ENCODE peak calls at places on chromosomes 16 and 17, in six cellular contexts. One of them, this sample, is unnamed.

GRCh38 chr16:48535831-48536599 is 74.0 kb downstream of the N4BP1 start:
- DNase-seq in AML-193: no peak
- DNase-seq in activated CD4-positive, alpha-beta T cell treated with anti-CD3 and anti-CD28 coated beads, Interleukin-2, amount 10 ng/mL, durations not matched to agents 7 days and 5 days: no peak
- DNase-seq in stimulated activated CD8-positive, alpha-beta memory T cell treated with anti-CD3 and anti-CD28 coated beads, Interleukin-4, amount 100 ng/mL, for 24 hours: no peak
- DNase-seq in upper lobe of right lung: peak
- DNase-seq in Caco-2: no peak
- DNase-seq in this sample: peak

GRCh38 chr17:64196626-64197025 is 66.4 kb downstream of the TEX2 start:
- DNase-seq in stimulated activated CD8-positive, alpha-beta memory T cell treated with anti-CD3 and anti-CD28 coated beads, Interleukin-4, amount 100 ng/mL, for 24 hours: no peak
- DNase-seq in Caco-2: no peak
- DNase-seq in activated CD4-positive, alpha-beta T cell treated with anti-CD3 and anti-CD28 coated beads, Interleukin-2, amount 10 ng/mL, durations not matched to agents 7 days and 5 days: no peak
- DNase-seq in AML-193: no peak
- DNase-seq in upper lobe of right lung: no peak
- DNase-seq in this sample: no peak

GRCh38 chr17:67517335-67517734 is 140.3 kb downstream of the PITPNC1 start:
- DNase-seq in AML-193: no peak
- DNase-seq in Caco-2: no peak
- DNase-seq in upper lobe of right lung: no peak
- DNase-seq in activated CD4-positive, alpha-beta T cell treated with anti-CD3 and anti-CD28 coated beads, Interleukin-2, amount 10 ng/mL, durations not matched to agents 7 days and 5 days: no peak
- DNase-seq in stimulated activated CD8-positive, alpha-beta memory T cell treated with anti-CD3 and anti-CD28 coated beads, Interleukin-4, amount 100 ng/mL, for 24 hours: no peak
- DNase-seq in this sample: no peak

GRCh38 chr17:77800832-77801231 is 157.7 kb upstream of the TNRC6C start:
- DNase-seq in activated CD4-positive, alpha-beta T cell treated with anti-CD3 and anti-CD28 coated beads, Interleukin-2, amount 10 ng/mL, durations not matched to agents 7 days and 5 days: no peak
- DNase-seq in AML-193: no peak
- DNase-seq in Caco-2: no peak
- DNase-seq in upper lobe of right lung: no peak
- DNase-seq in stimulated activated CD8-positive, alpha-beta memory T cell treated with anti-CD3 and anti-CD28 coated beads, Interleukin-4, amount 100 ng/mL, for 24 hours: no peak
- DNase-seq in this sample: no peak

GRCh38 chr17:74410001-74410443 is 21.9 kb upstream of the GPRC5C start:
- DNase-seq in Caco-2: no peak
- DNase-seq in activated CD4-positive, alpha-beta T cell treated with anti-CD3 and anti-CD28 coated beads, Interleukin-2, amount 10 ng/mL, durations not matched to agents 7 days and 5 days: no peak
- DNase-seq in AML-193: no peak
- DNase-seq in upper lobe of right lung: no peak
- DNase-seq in stimulated activated CD8-positive, alpha-beta memory T cell treated with anti-CD3 and anti-CD28 coated beads, Interleukin-4, amount 100 ng/mL, for 24 hours: no peak
- DNase-seq in this sample: peak

GRCh38 chr16:3080024-3080423 is 14.6 kb downstream of the IL32 start:
- DNase-seq in activated CD4-positive, alpha-beta T cell treated with anti-CD3 and anti-CD28 coated beads, Interleukin-2, amount 10 ng/mL, durations not matched to agents 7 days and 5 days: no peak
- DNase-seq in Caco-2: no peak
- DNase-seq in AML-193: no peak
- DNase-seq in stimulated activated CD8-positive, alpha-beta memory T cell treated with anti-CD3 and anti-CD28 coated beads, Interleukin-4, amount 100 ng/mL, for 24 hours: no peak
- DNase-seq in upper lobe of right lung: no peak
- DNase-seq in this sample: no peak

GRCh38 chr16:3346041-3346440 is 9.6 kb upstream of the OR2C1 start:
- DNase-seq in Caco-2: no peak
- DNase-seq in activated CD4-positive, alpha-beta T cell treated with anti-CD3 and anti-CD28 coated beads, Interleukin-2, amount 10 ng/mL, durations not matched to agents 7 days and 5 days: no peak
- DNase-seq in AML-193: no peak
- DNase-seq in upper lobe of right lung: no peak
- DNase-seq in stimulated activated CD8-positive, alpha-beta memory T cell treated with anti-CD3 and anti-CD28 coated beads, Interleukin-4, amount 100 ng/mL, for 24 hours: no peak
- DNase-seq in this sample: no peak

GRCh38 chr16:66248096-66248495 is 118.4 kb upstream of the CDH5 start:
- DNase-seq in activated CD4-positive, alpha-beta T cell treated with anti-CD3 and anti-CD28 coated beads, Interleukin-2, amount 10 ng/mL, durations not matched to agents 7 days and 5 days: no peak
- DNase-seq in AML-193: no peak
- DNase-seq in Caco-2: no peak
- DNase-seq in stimulated activated CD8-positive, alpha-beta memory T cell treated with anti-CD3 and anti-CD28 coated beads, Interleukin-4, amount 100 ng/mL, for 24 hours: no peak
- DNase-seq in upper lobe of right lung: no peak
- DNase-seq in this sample: no peak

GRCh38 chr16:71933913-71934696 is 38.8 kb downstream of the IST1 start:
- DNase-seq in stimulated activated CD8-positive, alpha-beta memory T cell treated with anti-CD3 and anti-CD28 coated beads, Interleukin-4, amount 100 ng/mL, for 24 hours: no peak
- DNase-seq in activated CD4-positive, alpha-beta T cell treated with anti-CD3 and anti-CD28 coated beads, Interleukin-2, amount 10 ng/mL, durations not matched to agents 7 days and 5 days: no peak
- DNase-seq in AML-193: no peak
- DNase-seq in Caco-2: no peak
- DNase-seq in upper lobe of right lung: no peak
- DNase-seq in this sample: no peak

GRCh38 chr17:12928736-12929135 is 89.1 kb downstream of the ELAC2 start:
- DNase-seq in Caco-2: no peak
- DNase-seq in activated CD4-positive, alpha-beta T cell treated with anti-CD3 and anti-CD28 coated beads, Interleukin-2, amount 10 ng/mL, durations not matched to agents 7 days and 5 days: no peak
- DNase-seq in upper lobe of right lung: no peak
- DNase-seq in AML-193: no peak
- DNase-seq in stimulated activated CD8-positive, alpha-beta memory T cell treated with anti-CD3 and anti-CD28 coated beads, Interleukin-4, amount 100 ng/mL, for 24 hours: no peak
- DNase-seq in this sample: no peak

GRCh38 chr17:42009170-42009569 is 8.1 kb downstream of the DNAJC7 start:
- DNase-seq in activated CD4-positive, alpha-beta T cell treated with anti-CD3 and anti-CD28 coated beads, Interleukin-2, amount 10 ng/mL, durations not matched to agents 7 days and 5 days: no peak
- DNase-seq in AML-193: no peak
- DNase-seq in Caco-2: no peak
- DNase-seq in stimulated activated CD8-positive, alpha-beta memory T cell treated with anti-CD3 and anti-CD28 coated beads, Interleukin-4, amount 100 ng/mL, for 24 hours: no peak
- DNase-seq in upper lobe of right lung: no peak
- DNase-seq in this sample: no peak

GRCh38 chr17:8726951-8727555 is 17.6 kb downstream of the CCDC42 start:
- DNase-seq in stimulated activated CD8-positive, alpha-beta memory T cell treated with anti-CD3 and anti-CD28 coated beads, Interleukin-4, amount 100 ng/mL, for 24 hours: no peak
- DNase-seq in upper lobe of right lung: no peak
- DNase-seq in AML-193: no peak
- DNase-seq in Caco-2: no peak
- DNase-seq in activated CD4-positive, alpha-beta T cell treated with anti-CD3 and anti-CD28 coated beads, Interleukin-2, amount 10 ng/mL, durations not matched to agents 7 days and 5 days: no peak
- DNase-seq in this sample: no peak

GRCh38 chr17:79808763-79809529 is 12.1 kb upstream of the CBX8 start:
- DNase-seq in activated CD4-positive, alpha-beta T cell treated with anti-CD3 and anti-CD28 coated beads, Interleukin-2, amount 10 ng/mL, durations not matched to agents 7 days and 5 days: peak
- DNase-seq in Caco-2: peak
- DNase-seq in stimulated activated CD8-positive, alpha-beta memory T cell treated with anti-CD3 and anti-CD28 coated beads, Interleukin-4, amount 100 ng/mL, for 24 hours: no peak
- DNase-seq in upper lobe of right lung: no peak
- DNase-seq in AML-193: peak
- DNase-seq in this sample: peak

GRCh38 chr16:11909653-11910551 is 5.9 kb downstream of the GSPT1 start:
- DNase-seq in upper lobe of right lung: no peak
- DNase-seq in activated CD4-positive, alpha-beta T cell treated with anti-CD3 and anti-CD28 coated beads, Interleukin-2, amount 10 ng/mL, durations not matched to agents 7 days and 5 days: no peak
- DNase-seq in Caco-2: no peak
- DNase-seq in AML-193: no peak
- DNase-seq in stimulated activated CD8-positive, alpha-beta memory T cell treated with anti-CD3 and anti-CD28 coated beads, Interleukin-4, amount 100 ng/mL, for 24 hours: no peak
- DNase-seq in this sample: no peak

GRCh38 chr16:57148481-57148880 is 37.4 kb downstream of the PSME3IP1 start:
- DNase-seq in upper lobe of right lung: no peak
- DNase-seq in Caco-2: no peak
- DNase-seq in activated CD4-positive, alpha-beta T cell treated with anti-CD3 and anti-CD28 coated beads, Interleukin-2, amount 10 ng/mL, durations not matched to agents 7 days and 5 days: no peak
- DNase-seq in AML-193: no peak
- DNase-seq in stimulated activated CD8-positive, alpha-beta memory T cell treated with anti-CD3 and anti-CD28 coated beads, Interleukin-4, amount 100 ng/mL, for 24 hours: no peak
- DNase-seq in this sample: no peak

GRCh38 chr16:17224859-17225258 is 245.9 kb downstream of the XYLT1 start:
- DNase-seq in AML-193: peak
- DNase-seq in activated CD4-positive, alpha-beta T cell treated with anti-CD3 and anti-CD28 coated beads, Interleukin-2, amount 10 ng/mL, durations not matched to agents 7 days and 5 days: peak
- DNase-seq in upper lobe of right lung: no peak
- DNase-seq in stimulated activated CD8-positive, alpha-beta memory T cell treated with anti-CD3 and anti-CD28 coated beads, Interleukin-4, amount 100 ng/mL, for 24 hours: no peak
- DNase-seq in Caco-2: no peak
- DNase-seq in this sample: peak

GRCh38 chr16:20878682-20879147 is 21.4 kb downstream of the DCUN1D3 start:
- DNase-seq in upper lobe of right lung: no peak
- DNase-seq in AML-193: no peak
- DNase-seq in activated CD4-positive, alpha-beta T cell treated with anti-CD3 and anti-CD28 coated beads, Interleukin-2, amount 10 ng/mL, durations not matched to agents 7 days and 5 days: no peak
- DNase-seq in Caco-2: peak
- DNase-seq in stimulated activated CD8-positive, alpha-beta memory T cell treated with anti-CD3 and anti-CD28 coated beads, Interleukin-4, amount 100 ng/mL, for 24 hours: no peak
- DNase-seq in this sample: no peak

GRCh38 chr17:42629420-42630009 is 20.0 kb downstream of the TUBG1 start:
- DNase-seq in upper lobe of right lung: no peak
- DNase-seq in Caco-2: no peak
- DNase-seq in stimulated activated CD8-positive, alpha-beta memory T cell treated with anti-CD3 and anti-CD28 coated beads, Interleukin-4, amount 100 ng/mL, for 24 hours: no peak
- DNase-seq in AML-193: peak
- DNase-seq in activated CD4-positive, alpha-beta T cell treated with anti-CD3 and anti-CD28 coated beads, Interleukin-2, amount 10 ng/mL, durations not matched to agents 7 days and 5 days: no peak
- DNase-seq in this sample: no peak

GRCh38 chr17:12024332-12024731 is 3.7 kb downstream of the MAP2K4 start:
- DNase-seq in upper lobe of right lung: no peak
- DNase-seq in Caco-2: no peak
- DNase-seq in stimulated activated CD8-positive, alpha-beta memory T cell treated with anti-CD3 and anti-CD28 coated beads, Interleukin-4, amount 100 ng/mL, for 24 hours: no peak
- DNase-seq in activated CD4-positive, alpha-beta T cell treated with anti-CD3 and anti-CD28 coated beads, Interleukin-2, amount 10 ng/mL, durations not matched to agents 7 days and 5 days: no peak
- DNase-seq in AML-193: no peak
- DNase-seq in this sample: no peak

GRCh38 chr16:73483076-73483791 is 435.3 kb upstream of the ZFHX3 start:
- DNase-seq in AML-193: no peak
- DNase-seq in upper lobe of right lung: no peak
- DNase-seq in stimulated activated CD8-positive, alpha-beta memory T cell treated with anti-CD3 and anti-CD28 coated beads, Interleukin-4, amount 100 ng/mL, for 24 hours: no peak
- DNase-seq in Caco-2: no peak
- DNase-seq in activated CD4-positive, alpha-beta T cell treated with anti-CD3 and anti-CD28 coated beads, Interleukin-2, amount 10 ng/mL, durations not matched to agents 7 days and 5 days: no peak
- DNase-seq in this sample: no peak